ENCODE peak calls at places on chromosomes 16 and 17, in four cellular contexts. T is stimulated activated naive CD8-positive, alpha-beta T cell treated with anti-CD3 and anti-CD28 coated beads, Interleukin-15, Interleukin-2, amounts not matched to agents 100 U/mL and 50 U/mL, for 24 hours; O is NCI-H2081; R is endodermal cell. W is an unnamed sample.

GRCh38 chr16:546909-547770 is 13.1 kb upstream of the PRR35 start:
- DNase-seq in O (no peak), T (peak; percentile 52), R (peak; percentile 87), W (no peak)

GRCh38 chr16:84749072-84749471 is 49.3 kb downstream of the USP10 start:
- DNase-seq in O (no peak), T (no peak), R (no peak), W (no peak)

GRCh38 chr16:79257958-79258490 is 342.5 kb downstream of the MAF start:
- DNase-seq in T (no peak), O (no peak), R (no peak), W (no peak)

GRCh38 chr17:61307905-61308886 is 91.4 kb upstream of the TBX2 start:
- DNase-seq in T (no peak), O (no peak), R (peak; percentile 58), W (no peak)

GRCh38 chr17:21166599-21167265 is 40.0 kb downstream of the DHRS7B start:
- DNase-seq in O (no peak), R (no peak), T (no peak), W (no peak)

GRCh38 chr17:20253323-20253722 is 214.0 kb downstream of the LGALS9B start:
- DNase-seq in R (no peak), O (no peak), T (no peak), W (no peak)

GRCh38 chr17:14464741-14465140 is 163.9 kb downstream of the HS3ST3B1 start:
- DNase-seq in O (no peak), T (no peak), R (no peak), W (no peak)

GRCh38 chr17:7587831-7588230 is 2.1 kb downstream of the SOX15 start:
- DNase-seq in T (no peak), O (no peak), R (peak; percentile 51), W (no peak)

GRCh38 chr17:10549108-10549842 is at the start of gene MYH2:
- DNase-seq in T (no peak), O (no peak), R (peak; percentile 65), W (no peak)

GRCh38 chr16:46844771-46845170 is 13.8 kb upstream of the C16orf87 start:
- DNase-seq in O (no peak), R (peak; percentile 20), T (no peak), W (no peak)

GRCh38 chr16:56346131-56346890 is 79.0 kb downstream of the AMFR start:
- DNase-seq in T (no peak), O (no peak), R (no peak), W (no peak)

GRCh38 chr17:18262111-18262510 is 1.6 kb downstream of the MIEF2 start:
- DNase-seq in O (no peak), T (no peak), R (no peak), W (no peak)

GRCh38 chr17:50459756-50460155 is 8.9 kb downstream of the CHAD start:
- DNase-seq in T (no peak), R (no peak), O (no peak), W (no peak)

GRCh38 chr17:69949931-69950330 is 125.1 kb upstream of the KCNJ16 start:
- DNase-seq in T (no peak), R (no peak), O (no peak), W (no peak)

GRCh38 chr16:71467810-71468209 is 5.8 kb upstream of the ZNF23 start:
- DNase-seq in R (peak; percentile 92), T (peak; percentile 37), O (no peak), W (no peak)

GRCh38 chr16:24838554-24839266 is 7.1 kb upstream of the SLC5A11 start:
- DNase-seq in T (no peak), O (no peak), R (peak; percentile 33), W (no peak)

GRCh38 chr17:795276-795675 is 13.1 kb downstream of the MRM3 start:
- DNase-seq in O (no peak), R (no peak), T (no peak), W (no peak)

GRCh38 chr16:72312862-72313261 is 140.9 kb upstream of the PMFBP1 start:
- DNase-seq in T (no peak), O (no peak), R (no peak), W (no peak)